ENCODE peak calls at places on chromosomes 12 and 14, in eight cellular contexts. L is mucosa of descending colon, B is bronchial epithelial cell, D is GM06990, E is lower lobe of right lung, W is heart right ventricle, J is WERI-Rb-1, Y is prostate gland. I is an unnamed sample.
A peak's percentile ranks its signal among the peaks of the same experiment; 100 is the strongest.

GRCh38 chr14:100409016-100409385 is 85.9 kb downstream of the SLC25A47 start:
- DNase-seq in L (no peak), B (no peak), D (no peak), E (no peak), W (no peak), J (no peak), Y (no peak), I (no peak)

GRCh38 chr14:85934886-85935254 is 404.9 kb downstream of the FLRT2 start:
- DNase-seq in L (no peak), B (peak; percentile 29), D (no peak), E (no peak), W (no peak), J (no peak), Y (no peak), I (no peak)

GRCh38 chr12:85951823-85952222 is 77.7 kb downstream of the NTS start:
- DNase-seq in L (no peak), B (peak; percentile 45), D (no peak), E (no peak), W (no peak), J (no peak), Y (no peak), I (no peak)

GRCh38 chr12:110005319-110005973 is 6.2 kb downstream of the ANKRD13A start:
- DNase-seq in L (no peak), B (no peak), D (no peak), E (no peak), W (no peak), J (no peak), Y (no peak), I (no peak)

GRCh38 chr12:86134571-86134970 is 121.6 kb downstream of the MGAT4C start:
- DNase-seq in L (no peak), B (peak; percentile 30), D (no peak), E (no peak), W (no peak), J (no peak), Y (no peak), I (no peak)

GRCh38 chr12:57300961-57301584 is 50.1 kb upstream of the STAC3 start:
- DNase-seq in L (no peak), B (no peak), D (no peak), E (no peak), W (no peak), J (no peak), Y (no peak), I (no peak)

GRCh38 chr12:19248929-19249602 is 119.5 kb downstream of the PLEKHA5 start:
- DNase-seq in L (no peak), B (peak; percentile 40), D (no peak), E (no peak), W (no peak), J (no peak), Y (no peak), I (no peak)

GRCh38 chr14:35365130-35366047 is 39.2 kb downstream of the NFKBIA start:
- DNase-seq in L (no peak), B (peak; percentile 93), D (no peak), E (peak; percentile 76), W (no peak), J (no peak), Y (no peak), I (peak; percentile 67)

GRCh38 chr14:68781161-68782021 is 11.5 kb downstream of the ZFP36L1 start:
- DNase-seq in L (peak; percentile 77), B (no peak), D (no peak), E (no peak), W (no peak), J (peak; percentile 82), Y (no peak), I (no peak)

GRCh38 chr12:32949815-32950214 is 53.2 kb upstream of the PKP2 start:
- DNase-seq in L (no peak), B (no peak), D (no peak), E (no peak), W (no peak), J (no peak), Y (no peak), I (no peak)

GRCh38 chr12:1594045-1594294 is 411 bp downstream of the FBXL14 start:
- DNase-seq in L (no peak), B (no peak), D (peak; percentile 83), E (peak; percentile 81), W (no peak), J (peak; percentile 53), Y (peak; percentile 54), I (peak; percentile 84)

GRCh38 chr12:92068441-92068840 is 77.2 kb downstream of the BTG1 start:
- DNase-seq in L (no peak), B (no peak), D (no peak), E (no peak), W (no peak), J (no peak), Y (no peak), I (no peak)

GRCh38 chr14:37595809-37596595 is 573 bp downstream of the TTC6 start:
- DNase-seq in L (peak; percentile 92), B (peak; percentile 94), D (no peak), E (peak; percentile 86), W (no peak), J (peak; percentile 71), Y (peak; percentile 92), I (peak; percentile 80)

GRCh38 chr14:69803753-69804152 is 6.7 kb upstream of the SLC10A1 start:
- DNase-seq in L (no peak), B (peak; percentile 27), D (no peak), E (no peak), W (no peak), J (no peak), Y (no peak), I (no peak)
- TF ChIP-seq CTCF in L (no peak), B (no peak), D (no peak), E (no peak), W (no peak), J (no peak), Y (no peak), I (no peak)

GRCh38 chr14:94540031-94540794 is 21.0 kb upstream of the SERPINA4 start:
- DNase-seq in L (no peak), B (no peak), D (no peak), E (no peak), W (no peak), J (peak; percentile 23), Y (no peak), I (no peak)
- TF ChIP-seq CTCF in L (no peak), B (no peak), D (no peak), E (no peak), W (no peak), J (peak; percentile 13), Y (no peak), I (no peak)

DNA sequence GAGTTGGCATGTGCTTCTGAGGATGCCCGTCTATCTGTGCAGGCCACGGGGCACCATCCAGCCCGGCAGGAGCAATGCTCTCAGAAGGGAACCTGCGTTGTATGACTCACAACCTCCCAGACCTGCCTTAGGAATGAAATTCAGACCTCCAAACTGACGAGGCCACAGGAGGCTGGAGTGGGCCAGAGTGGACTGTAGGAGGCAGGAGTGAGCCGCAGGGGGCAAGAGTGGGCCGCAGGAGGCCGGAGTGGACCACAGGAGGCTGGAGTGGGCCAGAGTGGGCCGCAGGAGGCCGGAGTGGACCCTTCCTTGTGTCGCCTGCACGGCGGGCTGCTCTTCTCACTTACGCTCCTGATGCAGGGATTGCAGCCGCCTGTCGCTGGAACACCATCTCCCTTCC is 11.1 kb upstream of the FBRSL1 start:
- DNase-seq in L (no peak), B (no peak), D (no peak), E (no peak), W (no peak), J (no peak), Y (no peak), I (no peak)
- TF ChIP-seq CTCF in L (no peak), B (no peak), D (peak; percentile 17), E (no peak), W (no peak), J (peak; percentile 50), Y (no peak), I (peak; percentile 44)

GRCh38 chr12:121290410-121290809 is 6.1 kb downstream of the CAMKK2 start:
- DNase-seq in L (no peak), B (no peak), D (no peak), E (no peak), W (no peak), J (no peak), Y (no peak), I (no peak)

GRCh38 chr12:121289962-121290361 is 6.5 kb downstream of the CAMKK2 start:
- DNase-seq in L (no peak), B (no peak), D (no peak), E (no peak), W (no peak), J (no peak), Y (no peak), I (no peak)

GRCh38 chr12:121287267-121287954 is 9.1 kb downstream of the CAMKK2 start:
- DNase-seq in L (no peak), B (no peak), D (no peak), E (peak; percentile 58), W (no peak), J (peak; percentile 45), Y (no peak), I (no peak)

GRCh38 chr12:121288941-121289340 is 7.6 kb downstream of the CAMKK2 start:
- DNase-seq in L (no peak), B (no peak), D (no peak), E (no peak), W (peak; percentile 45), J (no peak), Y (no peak), I (no peak)

GRCh38 chr12:121288158-121288848 is 8.2 kb downstream of the CAMKK2 start:
- DNase-seq in L (no peak), B (no peak), D (no peak), E (peak; percentile 58), W (no peak), J (no peak), Y (no peak), I (peak; percentile 50)
- TF ChIP-seq CTCF in L (no peak), B (no peak), D (no peak), E (no peak), W (no peak), J (no peak), Y (no peak), I (no peak)

DNA sequence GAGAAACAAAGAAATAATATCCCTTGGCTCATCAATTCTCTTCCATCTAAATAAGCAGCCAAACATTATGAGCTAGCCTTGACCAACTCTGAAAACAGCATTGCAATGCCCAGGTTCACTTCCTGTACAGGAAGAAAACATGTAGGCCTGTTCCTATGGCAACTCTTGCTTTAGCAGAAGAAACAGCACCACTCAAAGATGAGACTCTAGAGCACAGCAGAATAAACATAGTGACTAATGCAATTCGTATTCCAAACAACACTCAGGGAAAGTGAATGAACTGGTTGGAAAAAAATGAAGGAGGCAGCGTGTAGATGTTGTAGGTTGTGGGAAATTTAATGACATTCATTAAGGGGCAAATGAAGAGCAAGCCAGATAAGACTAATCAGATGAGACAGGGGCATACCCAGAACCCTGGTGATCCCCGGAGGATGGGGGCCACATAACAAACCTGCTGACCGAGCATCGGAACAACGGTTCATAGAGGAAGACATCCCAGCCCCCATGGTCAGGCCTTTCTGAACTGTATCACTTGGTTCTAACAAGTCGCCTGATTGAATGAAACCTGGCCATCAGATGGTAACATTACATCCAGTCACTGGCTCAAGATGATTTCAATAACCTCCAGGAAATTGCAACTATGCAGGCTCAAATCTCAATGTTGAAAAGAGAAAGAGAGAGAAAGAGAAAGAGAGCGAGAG is 9.0 kb downstream of the ARHGDIB start:
- DNase-seq in L (no peak), B (peak; percentile 99), D (no peak), E (no peak), W (no peak), J (no peak), Y (no peak), I (peak; percentile 15)
- TF ChIP-seq CTCF in L (no peak), B (no peak), D (no peak), E (no peak), W (no peak), J (no peak), Y (no peak), I (no peak)

I was measured in GM13977.